ENCODE peak calls at places on chromosome 15, in five cellular contexts. F is lung, D is HCT116, I is GM23338, S is spleen. G is an unnamed sample. For H3K36me3, the result is how much of the 10 kb centered on the place peaks cover.

GRCh38 chr15:58696740-58697139 is 52.8 kb downstream of the ADAM10 start:
- DNase-seq in F (no peak), D (no peak), I (no peak), S (no peak), G (no peak)

GRCh38 chr15:63367390-63367789 is 14.3 kb downstream of the CA12 start:
- DNase-seq in F (no peak), D (no peak), I (no peak), S (no peak), G (no peak)

GRCh38 chr15:69074011-69074842 is 59.7 kb downstream of the NOX5 start:
- DNase-seq in F (peak), D (no peak), I (peak), S (no peak), G (peak)

GRCh38 chr15:31241888-31242287 is 84.7 kb upstream of the KLF13 start:
- DNase-seq in F (no peak), D (no peak), I (no peak), S (no peak), G (no peak)

GRCh38 chr15:89917442-89918085 is 4.8 kb upstream of the ARPIN start:
- DNase-seq in F (peak), D (no peak), I (no peak), S (no peak), G (no peak)

GRCh38 chr15:81160312-81161214 is 26.5 kb downstream of the CFAP161 start:
- DNase-seq in F (no peak), D (no peak), I (no peak), S (no peak), G (no peak)

GRCh38 chr15:50778089-50778488 is 12.6 kb upstream of the SPPL2A start:
- DNase-seq in F (no peak), D (no peak), I (no peak), S (no peak), G (no peak)

GRCh38 chr15:94607176-94607654 is 375.9 kb downstream of the MCTP2 start:
- DNase-seq in F (peak), D (no peak), I (no peak), S (peak), G (no peak)

GRCh38 chr15:70065006-70065722 is 32.6 kb downstream of the TLE3 start:
- DNase-seq in F (peak), D (no peak), I (no peak), S (peak), G (no peak)

GRCh38 chr15:82952156-82953081 is at the start of gene HOMER2:
- DNase-seq in F (peak), D (no peak), I (peak), S (no peak), G (peak)

GRCh38 chr15:97691799-97692198 is 268.7 kb upstream of the ARRDC4 start:
- DNase-seq in F (no peak), D (peak), I (no peak), S (no peak), G (no peak)

GRCh38 chr15:96339662-96340347 is 9.3 kb downstream of the NR2F2 start:
- DNase-seq in F (peak), D (no peak), I (no peak), S (no peak), G (no peak)

GRCh38 chr15:39497759-39498565 is 82.9 kb upstream of the THBS1 start:
- DNase-seq in F (no peak), D (no peak), I (no peak), S (no peak), G (no peak)

GRCh38 chr15:45640610-45641009 is 5.8 kb downstream of the SQOR start:
- DNase-seq in F (no peak), D (peak), I (no peak), S (no peak), G (no peak)

GRCh38 chr15:36356978-36357582 is 222.3 kb upstream of the CDIN1 start:
- DNase-seq in F (no peak), D (no peak), I (no peak), S (no peak), G (no peak)

GRCh38 chr15:71044006-71044405 is 71.3 kb upstream of the THSD4 start:
- DNase-seq in F (no peak), D (no peak), I (no peak), S (no peak), G (no peak)

GRCh38 chr15:49313650-49314049 is 109.4 kb upstream of the FGF7 start:
- DNase-seq in F (no peak), D (no peak), I (no peak), S (no peak), G (no peak)

GRCh38 chr15:39587910-39588530 is 7.1 kb downstream of the THBS1 start:
- DNase-seq in F (no peak), D (no peak), I (no peak), S (no peak), G (peak)

GRCh38 chr15:97959738-97960363 is 652 bp upstream of the ARRDC4 start:
- DNase-seq in F (no peak), D (peak), I (no peak), S (no peak), G (no peak)

GRCh38 chr15:39580630-39581500 is at the start of gene THBS1:
- DNase-seq in F (peak), D (no peak), I (peak), S (peak), G (peak)

GRCh38 chr15:39713846-39714245 is 68.8 kb downstream of the FSIP1 start:
- DNase-seq in F (no peak), D (no peak), I (no peak), S (no peak), G (no peak)

GRCh38 chr15:50100484-50100883 is 18.5 kb downstream of the ATP8B4 start:
- DNase-seq in F (no peak), D (no peak), I (no peak), S (no peak), G (no peak)

GRCh38 chr15:47194718-47195117 is 522.6 kb upstream of the SEMA6D start:
- DNase-seq in F (no peak), D (no peak), I (peak), S (no peak), G (no peak)

GRCh38 chr15:80854104-80854503 is 74.9 kb downstream of the CEMIP start:
- DNase-seq in F (no peak), D (no peak), I (no peak), S (no peak), G (peak)

GRCh38 chr15:82139823-82140268 is 94.0 kb upstream of the MEX3B start:
- DNase-seq in F (no peak), D (peak), I (peak), S (no peak), G (no peak)

GRCh38 chr15:83200162-83200561 is 7.5 kb downstream of the HDGFL3 start:
- DNase-seq in F (no peak), D (no peak), I (no peak), S (no peak), G (no peak)

GRCh38 chr15:57158589-57158988 is 217.7 kb upstream of the CGNL1 start:
- DNase-seq in F (no peak), D (no peak), I (no peak), S (no peak), G (no peak)

DNA sequence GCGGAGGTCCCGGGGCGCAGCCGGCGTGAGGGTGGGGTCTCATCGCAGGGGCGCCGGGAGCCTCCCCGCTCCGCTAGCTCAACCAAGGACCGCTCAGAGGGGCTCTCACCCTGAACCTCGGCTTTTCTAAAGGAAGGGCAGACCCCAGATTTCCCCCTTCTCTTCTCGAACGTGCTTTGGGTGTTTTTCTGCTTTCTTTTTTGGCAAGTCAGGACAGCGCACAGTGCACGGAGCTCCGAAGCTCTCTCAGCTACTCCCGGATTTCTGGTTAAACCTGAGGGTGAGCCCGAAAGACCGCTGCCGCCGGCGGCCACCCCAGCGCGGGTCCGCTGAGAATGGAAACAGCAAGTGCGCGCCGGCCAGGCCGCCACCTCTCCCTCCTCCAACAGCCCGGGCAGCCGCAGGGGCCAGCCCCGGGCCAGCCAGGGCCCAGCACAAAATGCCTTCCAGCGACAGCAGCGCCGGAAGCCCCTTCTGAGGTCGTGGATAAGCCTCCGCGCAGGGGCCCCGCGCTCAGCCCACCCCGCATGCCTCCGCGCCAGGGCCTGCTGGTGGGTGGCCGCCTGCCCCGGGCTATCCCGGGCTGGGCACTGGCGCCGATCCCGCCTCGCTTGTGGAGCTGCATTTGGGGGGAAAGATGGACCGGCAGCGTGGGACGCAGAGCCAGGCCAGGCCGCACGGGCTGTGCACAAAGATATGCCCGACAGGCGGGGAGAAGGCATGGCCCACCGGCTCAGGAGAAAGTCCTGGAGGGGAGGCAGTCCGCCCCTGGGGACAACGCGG is 8.2 kb upstream of the OCA2 start:
- DNase-seq in F (no peak), D (no peak), I (peak), S (peak), G (no peak)
- H3K36me3 ChIP-seq in F (under half), D (under half), I (under half), S (under half), G (under half)

DNA sequence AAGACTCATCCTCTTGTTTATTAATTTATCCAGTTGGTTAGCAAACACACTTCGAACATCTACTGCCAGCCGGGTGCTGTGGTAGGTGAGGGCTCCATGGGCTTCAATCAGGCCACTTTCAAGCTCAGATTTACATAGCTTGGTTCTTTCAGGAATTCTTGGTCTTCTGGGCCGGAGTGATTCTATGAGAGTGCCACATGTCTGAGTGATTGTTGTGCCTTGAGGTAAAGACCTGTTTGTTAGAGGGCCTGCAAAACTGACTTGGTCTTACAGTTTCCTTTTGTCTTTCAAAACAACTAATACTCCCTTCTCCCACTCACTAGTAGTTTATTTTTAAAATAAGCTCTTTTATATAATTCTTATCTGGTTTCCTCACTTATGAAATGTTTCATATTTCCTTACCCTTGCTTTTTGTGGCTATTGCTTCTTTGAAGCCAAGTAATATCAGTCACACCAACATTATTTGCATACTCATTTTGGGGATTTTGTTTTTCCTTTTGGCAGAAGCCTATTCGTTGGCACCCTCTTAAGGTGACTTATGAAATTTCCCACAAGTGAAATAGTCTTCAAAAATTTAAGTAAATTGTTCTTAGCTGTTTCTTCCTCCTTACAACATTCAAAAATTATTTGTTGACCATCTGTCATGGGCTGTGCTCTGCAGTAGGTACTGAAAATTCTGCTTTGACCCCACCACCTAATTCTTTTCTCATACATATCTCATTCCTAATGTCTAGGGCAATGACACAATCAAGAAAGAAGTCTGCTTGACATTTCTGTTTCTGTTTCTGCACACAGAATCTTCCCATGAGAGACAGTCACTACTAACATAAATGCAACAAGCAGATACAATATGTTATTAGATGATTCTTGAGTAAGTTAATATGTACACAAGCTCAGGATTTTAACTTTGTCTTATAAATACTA is 120.2 kb downstream of the LRRC28 start:
- DNase-seq in F (no peak), D (no peak), I (peak), S (no peak), G (no peak)
- H3K36me3 ChIP-seq in F (under half), D (under half), I (under half), S (under half), G (under half)

GRCh38 chr15:74038707-74039655 is 43.4 kb downstream of the GOLGA6A start:
- DNase-seq in F (no peak), D (no peak), I (no peak), S (no peak), G (no peak)
- H3K36me3 ChIP-seq in F (under half), D (under half), I (under half), S (half or more), G (under half)

GRCh38 chr15:25378501-25378901 is 60.3 kb downstream of the UBE3A start:
- DNase-seq in F (no peak), D (no peak), I (no peak), S (no peak), G (no peak)

GRCh38 chr15:25374143-25374542 is 64.7 kb downstream of the UBE3A start:
- DNase-seq in F (no peak), D (no peak), I (no peak), S (no peak), G (no peak)

GRCh38 chr15:25372298-25372697 is 66.5 kb downstream of the UBE3A start:
- DNase-seq in F (no peak), D (no peak), I (no peak), S (no peak), G (no peak)

GRCh38 chr15:25375557-25375956 is 63.3 kb downstream of the UBE3A start:
- DNase-seq in F (no peak), D (no peak), I (no peak), S (no peak), G (no peak)
- H3K36me3 ChIP-seq in F (under half), D (under half), I (under half), S (half or more), G (under half)

DNA sequence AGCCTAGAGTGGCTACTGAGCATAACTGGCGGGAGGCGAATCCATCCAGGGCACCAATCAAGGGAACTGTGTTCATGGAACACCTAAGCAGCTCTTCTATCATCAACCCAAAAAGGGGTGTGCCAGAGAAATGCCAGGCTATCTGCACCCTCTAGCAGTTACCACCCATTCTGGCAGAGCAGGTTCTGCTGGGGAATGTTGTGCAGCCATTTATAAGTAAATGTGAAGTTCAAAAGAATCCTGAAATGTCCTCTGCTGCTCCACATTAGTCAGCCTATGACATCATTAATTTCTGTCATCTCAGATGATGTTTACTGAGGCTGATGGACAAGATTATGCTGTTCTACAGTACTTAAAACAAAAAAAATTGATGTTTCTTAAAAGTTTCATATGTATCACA is 7.7 kb downstream of the SKIC8 start:
- DNase-seq in F (no peak), D (no peak), I (no peak), S (no peak), G (peak)
- H3K36me3 ChIP-seq in F (under half), D (under half), I (under half), S (half or more), G (under half)

G was measured in prostate gland.